ENCODE peak calls at places on chromosomes 13 and 19, in five cellular contexts. L is endothelial cell of umbilical vein, U is suprapubic skin, S is gastrocnemius medialis, M is spleen. X is an unnamed sample.
A peak's percentile ranks its signal among the peaks of the same experiment; 100 is the strongest.

GRCh38 chr19:28289294-28290063 is 923.5 kb downstream of the UQCRFS1 start:
- DNase-seq in U (no peak), M (no peak), S (no peak), L (peak; percentile 37), X (no peak)

GRCh38 chr19:20102097-20102496 is 24.3 kb downstream of the ZNF90 start:
- DNase-seq in M (no peak), U (no peak), S (no peak), L (no peak), X (no peak)

GRCh38 chr19:42126565-42126964 is 5.7 kb downstream of the POU2F2 start:
- DNase-seq in S (no peak), M (no peak), U (no peak), L (no peak), X (no peak)

GRCh38 chr19:2315818-2316353 is 7.9 kb upstream of the LINGO3 start:
- DNase-seq in S (peak; percentile 52), M (peak; percentile 93), L (peak; percentile 48), U (no peak), X (peak; percentile 90)

GRCh38 chr13:113835461-113836274 is 28.2 kb downstream of the GAS6 start:
- DNase-seq in U (no peak), S (no peak), M (no peak), L (no peak), X (no peak)

GRCh38 chr13:97982286-97982685 is 28.8 kb downstream of the IPO5 start:
- DNase-seq in S (no peak), L (peak; percentile 64), U (no peak), M (no peak), X (no peak)

GRCh38 chr19:34126966-34127365 is 45.3 kb upstream of the LSM14A start:
- DNase-seq in L (no peak), S (no peak), U (no peak), M (no peak), X (no peak)

GRCh38 chr19:33158365-33158764 is 26.5 kb downstream of the WDR88 start:
- DNase-seq in S (no peak), U (no peak), M (no peak), L (no peak), X (no peak)

GRCh38 chr19:31572671-31573298 is 223.5 kb upstream of the TSHZ3 start:
- DNase-seq in M (no peak), S (no peak), L (no peak), U (no peak), X (no peak)

GRCh38 chr13:111287201-111287600 is 33.2 kb upstream of the TEX29 start:
- DNase-seq in M (no peak), U (no peak), L (no peak), S (no peak), X (no peak)

GRCh38 chr13:111284579-111284978 is 35.9 kb upstream of the TEX29 start:
- DNase-seq in L (no peak), U (no peak), M (no peak), S (no peak), X (no peak)

GRCh38 chr13:111288276-111288675 is 32.2 kb upstream of the TEX29 start:
- DNase-seq in U (no peak), S (no peak), M (no peak), L (no peak), X (no peak)

GRCh38 chr13:111283991-111284390 is 36.5 kb upstream of the TEX29 start:
- DNase-seq in L (no peak), U (no peak), S (no peak), M (no peak), X (no peak)

GRCh38 chr13:111286162-111286561 is 34.3 kb upstream of the TEX29 start:
- DNase-seq in U (no peak), M (no peak), L (no peak), S (no peak), X (no peak)
- TF ChIP-seq CTCF in U (no peak), M (no peak), L (no peak), S (no peak), X (peak; percentile 34)

GRCh38 chr13:46071590-46072249 is 19.2 kb upstream of the ZC3H13 start:
- DNase-seq in L (no peak), M (no peak), S (no peak), U (no peak), X (no peak)
- TF ChIP-seq CTCF in L (no peak), M (no peak), S (no peak), U (no peak), X (no peak)

GRCh38 chr19:38898788-38899446 is 501 bp downstream of the SIRT2 start:
- DNase-seq in L (no peak), M (no peak), U (no peak), S (peak; percentile 30), X (no peak)

GRCh38 chr19:38900816-38901215 is 1.0 kb downstream of the NFKBIB start:
- DNase-seq in M (no peak), S (no peak), U (no peak), L (peak; percentile 56), X (no peak)

GRCh38 chr19:38901683-38902082 is 1.9 kb downstream of the NFKBIB start:
- DNase-seq in U (no peak), L (no peak), S (no peak), M (no peak), X (no peak)

GRCh38 chr19:38900220-38900629 is 456 bp downstream of the NFKBIB start:
- DNase-seq in M (no peak), S (no peak), L (no peak), U (no peak), X (no peak)

GRCh38 chr19:38899447-38900219 is at the start of the genes NFKBIB and SIRT2:
- DNase-seq in S (peak; percentile 100), U (peak; percentile 100), M (peak; percentile 100), L (peak; percentile 100), X (peak; percentile 100)
- TF ChIP-seq CTCF in S (no peak), U (no peak), M (no peak), L (no peak), X (no peak)

DNA sequence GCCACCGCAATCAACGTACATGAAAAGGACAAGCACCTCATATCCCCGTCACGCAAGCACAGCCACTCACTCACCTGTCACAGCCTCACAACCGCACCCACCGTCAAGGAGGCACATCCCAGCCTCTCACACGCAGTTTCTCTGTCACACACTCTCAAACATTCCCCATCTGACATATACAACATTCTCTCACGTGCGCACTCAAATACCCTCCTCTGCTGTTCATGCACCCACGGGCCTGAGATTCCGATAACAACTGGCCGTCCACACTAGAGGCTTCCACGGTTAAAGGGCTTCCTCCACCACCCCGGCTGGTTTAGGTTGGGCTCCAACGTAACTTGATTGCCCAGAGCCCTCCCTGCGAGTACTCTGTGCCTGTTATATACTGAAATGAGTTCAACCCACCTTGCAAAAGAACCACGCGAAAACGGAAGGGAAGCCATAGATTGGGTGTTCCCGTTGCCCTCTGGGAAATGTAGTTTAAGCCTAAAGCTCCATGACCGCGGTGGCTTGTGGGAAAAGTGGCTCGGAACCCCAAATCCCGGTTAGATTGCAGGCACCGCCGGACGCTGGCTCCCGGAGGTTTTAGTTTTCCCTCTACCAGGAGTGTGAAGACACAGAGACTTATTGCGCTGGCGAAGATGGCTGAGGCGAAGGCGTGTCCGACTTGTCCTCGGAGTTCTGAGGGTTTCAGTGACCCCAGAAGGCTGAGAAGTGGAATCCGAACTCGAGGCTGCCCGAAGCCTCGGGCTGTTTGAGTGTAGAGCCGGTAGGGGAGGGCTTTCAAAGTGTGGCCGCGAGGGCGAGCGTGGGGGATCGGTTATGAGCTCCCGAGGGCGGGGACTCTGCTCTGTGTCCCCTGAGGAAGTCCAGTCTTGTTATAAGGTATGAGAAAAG is at the start of gene ZNF573:
- DNase-seq in S (peak; percentile 78), L (peak; percentile 92), U (peak; percentile 91), M (peak; percentile 92), X (no peak)
- TF ChIP-seq CTCF in S (no peak), L (peak; percentile 32), U (no peak), M (no peak), X (peak; percentile 50)

DNA sequence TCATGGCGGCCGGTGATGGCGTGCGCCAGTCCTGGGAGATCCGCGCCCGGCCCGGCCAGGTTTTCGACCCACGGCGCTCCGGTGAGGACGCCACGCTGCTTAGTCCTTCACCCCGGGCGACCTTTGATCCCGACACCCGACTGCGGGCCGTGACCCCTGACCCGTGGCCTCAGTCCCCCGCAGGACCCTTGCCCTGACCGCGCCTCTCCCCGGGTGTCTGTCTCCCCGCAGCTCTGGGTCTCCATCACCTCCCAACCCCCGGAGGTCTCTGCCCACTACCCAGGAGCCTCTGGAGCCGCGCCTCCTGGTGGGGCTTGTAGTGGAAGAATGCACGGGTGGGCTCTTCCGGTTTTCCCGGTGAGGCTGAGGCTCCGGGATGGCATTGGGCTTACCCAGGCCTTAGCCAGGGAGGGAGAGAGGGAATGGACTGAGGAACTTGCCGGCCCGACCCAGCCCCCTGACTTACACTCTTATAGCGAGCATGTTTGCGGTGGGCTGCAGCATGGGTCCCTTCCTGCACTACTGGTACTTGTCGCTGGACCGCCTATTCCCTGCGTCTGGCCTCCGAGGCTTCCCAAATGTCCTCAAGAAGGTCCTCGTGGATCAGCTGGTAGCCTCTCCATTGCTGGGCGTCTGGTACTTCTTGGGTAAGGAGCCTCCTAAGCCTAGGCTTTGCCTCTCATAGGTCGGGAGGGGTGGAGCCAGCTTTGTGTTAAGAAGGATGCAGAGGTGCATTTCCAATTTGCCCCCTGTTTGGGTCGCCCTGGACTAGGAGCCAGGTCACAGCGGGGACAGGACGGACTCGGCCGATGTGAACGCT is 580 bp downstream of the MPV17L2 start:
- DNase-seq in S (peak; percentile 33), M (peak; percentile 83), L (peak; percentile 6), U (no peak), X (no peak)
- TF ChIP-seq CTCF in S (no peak), M (no peak), L (no peak), U (no peak), X (peak; percentile 51)

X was measured in chondrocyte.